ENCODE peak calls at places on chromosome 9, in eight cellular contexts. V, G, Y, A, C, K, X and I are unnamed samples.

GRCh38 chr9:97411789-97412627 is at the start of gene TDRD7:
- DNase-seq in K (peak), X (peak), Y (peak), G (peak), A (peak), V (peak), C (peak), I (no peak)

GRCh38 chr9:21015122-21015815 is 16.2 kb downstream of the HACD4 start:
- DNase-seq in V (peak), Y (no peak), C (no peak), K (no peak), G (no peak), A (no peak), X (no peak), I (no peak)

GRCh38 chr9:85600675-85601263 is 141.0 kb downstream of the AGTPBP1 start:
- DNase-seq in G (no peak), Y (no peak), V (no peak), A (no peak), C (no peak), K (peak), X (peak), I (no peak)

GRCh38 chr9:111926421-111926875 is 29.8 kb downstream of the UGCG start:
- DNase-seq in V (no peak), C (peak), G (peak), Y (no peak), K (peak), A (peak), X (peak), I (peak)

GRCh38 chr9:16505159-16505558 is 365.3 kb downstream of the BNC2 start:
- DNase-seq in X (no peak), K (peak), Y (no peak), G (no peak), C (no peak), A (no peak), V (no peak), I (no peak)

GRCh38 chr9:77944556-77945261 is 86.9 kb downstream of the GNAQ start:
- DNase-seq in A (no peak), K (no peak), Y (peak), C (no peak), X (no peak), V (no peak), G (no peak), I (no peak)

GRCh38 chr9:131758972-131759647 is 19.2 kb upstream of the RAPGEF1 start:
- DNase-seq in Y (no peak), G (no peak), C (no peak), V (peak), K (no peak), X (no peak), A (no peak), I (no peak)

GRCh38 chr9:135188681-135189151 is 101.2 kb downstream of the OLFM1 start:
- DNase-seq in C (no peak), G (no peak), K (no peak), A (no peak), V (no peak), Y (no peak), X (no peak), I (no peak)

GRCh38 chr9:128358861-128359260 is 12.3 kb upstream of the URM1 start:
- DNase-seq in C (no peak), K (no peak), G (no peak), X (no peak), A (no peak), Y (no peak), V (no peak), I (no peak)

GRCh38 chr9:93308158-93308602 is 124.2 kb downstream of the WNK2 start:
- DNase-seq in A (no peak), C (no peak), K (no peak), G (no peak), X (peak), Y (no peak), V (no peak), I (no peak)

GRCh38 chr9:121135642-121136041 is 60.9 kb downstream of the CNTRL start:
- DNase-seq in K (no peak), X (no peak), G (no peak), C (no peak), V (no peak), A (no peak), Y (no peak), I (no peak)

GRCh38 chr9:106916491-106917235 is 53.7 kb downstream of the ZNF462 start:
- DNase-seq in Y (peak), X (no peak), K (peak), V (no peak), C (no peak), G (peak), A (no peak), I (no peak)

GRCh38 chr9:97981828-97982164 is 1.3 kb upstream of the ANP32B start:
- DNase-seq in K (no peak), C (no peak), X (no peak), Y (no peak), G (no peak), A (no peak), V (no peak), I (no peak)

GRCh38 chr9:16316911-16317817 is 553.3 kb downstream of the BNC2 start:
- DNase-seq in X (no peak), C (no peak), Y (no peak), G (no peak), A (no peak), K (no peak), V (no peak), I (no peak)

GRCh38 chr9:22170162-22170932 is 161.2 kb upstream of the CDKN2B start:
- DNase-seq in V (no peak), G (no peak), X (no peak), C (no peak), A (no peak), Y (no peak), K (peak), I (no peak)

GRCh38 chr9:28378236-28378635 is 805.0 kb upstream of the C9orf72 start:
- DNase-seq in K (no peak), Y (no peak), C (no peak), G (no peak), A (no peak), X (no peak), V (no peak), I (no peak)

GRCh38 chr9:93059960-93060591 is 1.6 kb downstream of the SUSD3 start:
- DNase-seq in X (no peak), V (no peak), Y (no peak), G (no peak), C (no peak), A (no peak), K (no peak), I (no peak)

GRCh38 chr9:115983366-115983765 is 170.2 kb upstream of the PAPPA start:
- DNase-seq in G (no peak), A (no peak), X (no peak), Y (no peak), K (no peak), C (no peak), V (no peak), I (no peak)

GRCh38 chr9:105355810-105356209 is 92.0 kb upstream of the FSD1L start:
- DNase-seq in G (no peak), K (no peak), X (peak), A (no peak), C (peak), Y (no peak), V (no peak), I (peak)

GRCh38 chr9:74951725-74952151 is 974 bp downstream of the C9orf40 start:
- DNase-seq in G (peak), X (peak), Y (peak), C (peak), V (peak), A (no peak), K (no peak), I (no peak)

GRCh38 chr9:137303893-137304382 is 1.9 kb upstream of the NRARP start:
- DNase-seq in C (no peak), A (no peak), G (no peak), V (no peak), Y (no peak), X (no peak), K (no peak), I (no peak)

GRCh38 chr9:21549251-21549765 is 67.2 kb upstream of the IFNE start:
- DNase-seq in A (no peak), K (peak), C (no peak), G (no peak), Y (peak), V (no peak), X (no peak), I (no peak)

GRCh38 chr9:136020671-136021070 is 59.5 kb upstream of the UBAC1 start:
- DNase-seq in Y (no peak), C (no peak), A (no peak), K (no peak), X (no peak), G (no peak), V (no peak), I (no peak)

GRCh38 chr9:110942522-110942921 is 95.7 kb downstream of the LPAR1 start:
- DNase-seq in C (no peak), X (no peak), Y (no peak), K (no peak), G (peak), A (no peak), V (no peak), I (no peak)

GRCh38 chr9:3900673-3901318 is 375.0 kb upstream of the RFX3 start:
- DNase-seq in Y (no peak), K (no peak), X (no peak), G (no peak), C (no peak), A (no peak), V (no peak), I (no peak)

GRCh38 chr9:101119206-101119819 is 90.8 kb downstream of the PLPPR1 start:
- DNase-seq in G (peak), V (peak), A (no peak), X (peak), C (peak), Y (peak), K (no peak), I (no peak)

GRCh38 chr9:35277171-35277520 is 115.3 kb downstream of the UNC13B start:
- DNase-seq in C (no peak), K (no peak), Y (no peak), G (no peak), A (no peak), V (no peak), X (no peak), I (no peak)

GRCh38 chr9:133943036-133943780 is 48.9 kb downstream of the VAV2 start:
- DNase-seq in A (no peak), G (no peak), V (no peak), C (no peak), K (no peak), X (no peak), Y (no peak), I (no peak)